ENCODE peak calls at places on chromosomes 11 and 22, in seven cellular contexts. P, G, W, E, Z, H and I are unnamed samples.

GRCh38 chr11:103736986-103737622 is 299.3 kb upstream of the DDI1 start:
- DNase-seq in P (no peak), G (no peak), W (no peak), E (no peak), Z (peak), H (no peak), I (no peak)

GRCh38 chr11:61138940-61139339 is 22.3 kb downstream of the VPS37C start:
- DNase-seq in P (peak), G (no peak), W (no peak), E (no peak), Z (no peak), H (no peak), I (no peak)

GRCh38 chr22:24402460-24403192 is 24.8 kb upstream of the ADORA2A start:
- DNase-seq in P (peak), G (no peak), W (peak), E (no peak), Z (peak), H (no peak), I (peak)

GRCh38 chr11:118888398-118888797 is 4.7 kb downstream of the CXCR5 start:
- DNase-seq in P (no peak), G (no peak), W (no peak), E (no peak), Z (no peak), H (no peak), I (no peak)

GRCh38 chr11:125082611-125083311 is 19.7 kb downstream of the SLC37A2 start:
- DNase-seq in P (peak), G (no peak), W (no peak), E (no peak), Z (no peak), H (no peak), I (no peak)

GRCh38 chr22:33917744-33918406 is 2.4 kb downstream of the LARGE1 start:
- DNase-seq in P (peak), G (no peak), W (no peak), E (no peak), Z (no peak), H (peak), I (no peak)

GRCh38 chr11:120675171-120675570 is 163.6 kb downstream of the GRIK4 start:
- DNase-seq in P (no peak), G (no peak), W (no peak), E (no peak), Z (no peak), H (no peak), I (no peak)

GRCh38 chr11:76228122-76229000 is 22.1 kb upstream of the WNT11 start:
- DNase-seq in P (no peak), G (no peak), W (peak), E (no peak), Z (peak), H (no peak), I (no peak)

GRCh38 chr11:17508306-17508705 is 31.7 kb upstream of the ABCC8 start:
- DNase-seq in P (peak), G (no peak), W (no peak), E (no peak), Z (peak), H (no peak), I (no peak)

GRCh38 chr11:116502641-116503061 is 270.1 kb downstream of the BUD13 start:
- DNase-seq in P (no peak), G (no peak), W (peak), E (no peak), Z (peak), H (no peak), I (no peak)